ENCODE peak calls at places on chromosome 11, in ten cellular contexts. J is GM06990, Q is HTR-8/SVneo, E is HFFc6, P is amniotic epithelial cell, V is GM12891, Y is RCC 7860, F is HepG2, W is body of pancreas, G is GF-D8. U is an unnamed sample.

GRCh38 chr11:44817207-44817944 is 90.6 kb downstream of the TSPAN18 start:
- DNase-seq in W (no peak), Y (no peak), F (no peak), G (no peak), J (no peak), Q (no peak), P (no peak), E (peak; percentile 64), V (no peak), U (no peak)

GRCh38 chr11:115548878-115549528 is 44.8 kb upstream of the CADM1 start:
- DNase-seq in Y (peak; percentile 79), E (no peak), W (peak; percentile 47), Q (no peak), G (no peak), J (no peak), P (no peak), V (no peak), F (peak; percentile 95), U (no peak)

GRCh38 chr11:44955019-44955738 is 4.5 kb upstream of the TP53I11 start:
- DNase-seq in E (peak; percentile 41), W (no peak), Q (peak; percentile 89), G (peak; percentile 65), V (no peak), J (no peak), P (peak; percentile 88), Y (peak; percentile 33), F (no peak), U (peak; percentile 89)

GRCh38 chr11:34745209-34745608 is 124.3 kb downstream of the EHF start:
- DNase-seq in V (no peak), Q (no peak), J (no peak), E (no peak), F (peak; percentile 23), G (no peak), W (peak; percentile 28), P (no peak), Y (no peak), U (no peak)

GRCh38 chr11:122137081-122137793 is 21.2 kb upstream of the BLID start:
- DNase-seq in G (no peak), V (no peak), Q (peak; percentile 70), J (no peak), E (peak; percentile 94), F (no peak), Y (peak; percentile 79), P (peak; percentile 97), W (no peak), U (peak; percentile 94)

GRCh38 chr11:44742470-44742869 is 15.7 kb downstream of the TSPAN18 start:
- DNase-seq in W (no peak), Q (no peak), G (no peak), E (no peak), V (no peak), Y (no peak), F (no peak), J (no peak), P (no peak), U (no peak)

GRCh38 chr11:47466701-47467250 is 17.8 kb upstream of the RAPSN start:
- DNase-seq in Q (no peak), Y (no peak), E (no peak), G (no peak), P (peak; percentile 47), V (no peak), J (no peak), W (peak; percentile 80), F (no peak), U (peak; percentile 35)

GRCh38 chr11:117595440-117595839 is 201.6 kb downstream of the DSCAML1 start:
- DNase-seq in P (no peak), J (no peak), G (no peak), V (no peak), Q (no peak), W (no peak), F (no peak), Y (no peak), E (no peak), U (no peak)

GRCh38 chr11:112655386-112655785 is 305.8 kb upstream of the NCAM1 start:
- DNase-seq in E (peak; percentile 52), P (peak; percentile 55), W (peak; percentile 50), Y (no peak), J (no peak), G (no peak), Q (no peak), F (no peak), V (no peak), U (peak; percentile 77)

GRCh38 chr11:17578958-17579357 is 31.9 kb downstream of the OTOG start:
- DNase-seq in E (no peak), V (no peak), F (no peak), J (no peak), Y (no peak), W (no peak), P (no peak), G (no peak), Q (no peak), U (no peak)

GRCh38 chr11:131370090-131370751 is at the start of gene NTM:
- DNase-seq in Y (peak; percentile 13), E (peak; percentile 11), G (no peak), J (no peak), P (peak; percentile 0), Q (no peak), F (no peak), W (peak; percentile 71), V (no peak), U (peak; percentile 68)

GRCh38 chr11:63535734-63536133 is 874 bp upstream of the PLAAT4 start:
- DNase-seq in G (no peak), Y (no peak), E (no peak), P (no peak), Q (no peak), F (no peak), W (no peak), J (no peak), V (no peak), U (no peak)

GRCh38 chr11:79237111-79237510 is 203.7 kb downstream of the TENM4 start:
- DNase-seq in Q (no peak), E (no peak), J (no peak), W (no peak), G (no peak), F (no peak), P (no peak), V (no peak), Y (no peak), U (no peak)

GRCh38 chr11:43632171-43632570 is 48.4 kb upstream of the HSD17B12 start:
- DNase-seq in Y (no peak), Q (no peak), E (peak; percentile 46), W (no peak), G (no peak), V (no peak), F (no peak), P (no peak), J (no peak), U (peak; percentile 26)

GRCh38 chr11:57883630-57884029 is 122.0 kb downstream of the CTNND1 start:
- DNase-seq in E (no peak), W (no peak), J (no peak), F (no peak), V (no peak), Q (no peak), G (no peak), P (no peak), Y (no peak), U (no peak)

GRCh38 chr11:2579315-2580060 is 120.3 kb downstream of the KCNQ1OT1 start:
- DNase-seq in E (no peak), Q (no peak), W (peak; percentile 7), P (no peak), V (no peak), G (no peak), F (no peak), Y (no peak), J (no peak), U (no peak)

GRCh38 chr11:112174789-112175595 is at the start of gene BCO2:
- DNase-seq in F (peak; percentile 70), Q (peak; percentile 84), E (peak; percentile 75), V (no peak), Y (peak; percentile 52), P (peak; percentile 89), W (peak; percentile 89), G (peak; percentile 77), J (no peak), U (peak; percentile 67)

GRCh38 chr11:134152692-134153091 is 71.1 kb downstream of the NCAPD3 start:
- DNase-seq in V (no peak), Y (no peak), J (no peak), P (no peak), W (peak; percentile 17), E (no peak), Q (no peak), F (no peak), G (no peak), U (no peak)

GRCh38 chr11:29801561-29801960 is 215.3 kb downstream of the KCNA4 start:
- DNase-seq in E (no peak), Q (no peak), G (no peak), J (no peak), F (no peak), V (no peak), Y (no peak), P (no peak), W (no peak), U (peak; percentile 39)

GRCh38 chr11:107591446-107592236 is 694 bp downstream of the ELMOD1 start:
- DNase-seq in W (no peak), G (no peak), P (peak; percentile 39), V (peak; percentile 30), J (peak; percentile 16), Q (peak; percentile 15), E (no peak), F (no peak), Y (no peak), U (no peak)

GRCh38 chr11:130817608-130817944 is 98.7 kb downstream of the SNX19 start:
- DNase-seq in Q (no peak), J (no peak), G (no peak), W (peak; percentile 21), Y (peak; percentile 74), E (peak; percentile 42), F (no peak), P (peak; percentile 89), V (no peak), U (peak; percentile 75)

U was measured in fibroblast of lung.